ENCODE peak calls at places on chromosomes 3 and 15, in four cellular contexts. G, W, F and N are unnamed samples.

GRCh38 chr3:126252373-126252772 is 72.0 kb upstream of the ALDH1L1 start:
- DNase-seq in G (no peak), W (no peak), F (no peak), N (no peak)

GRCh38 chr15:79592126-79592525 is 160.0 kb downstream of the MINAR1 start:
- DNase-seq in G (no peak), W (no peak), F (no peak), N (no peak)

GRCh38 chr3:146037697-146038096 is 123.3 kb downstream of the PLOD2 start:
- DNase-seq in G (no peak), W (no peak), F (peak), N (no peak)

GRCh38 chr15:44034334-44034733 is 160.7 kb downstream of the FRMD5 start:
- DNase-seq in G (no peak), W (no peak), F (peak), N (no peak)

GRCh38 chr15:96629501-96629900 is 299.0 kb downstream of the NR2F2 start:
- DNase-seq in G (no peak), W (no peak), F (no peak), N (peak)

GRCh38 chr3:139948898-139949297 is 13.9 kb downstream of the CLSTN2 start:
- DNase-seq in G (no peak), W (no peak), F (no peak), N (no peak)

GRCh38 chr15:88073386-88073681 is 183.2 kb downstream of the NTRK3 start:
- DNase-seq in G (no peak), W (no peak), F (no peak), N (no peak)

GRCh38 chr3:118909751-118910150 is 124.9 kb downstream of the IGSF11 start:
- DNase-seq in G (no peak), W (no peak), F (no peak), N (no peak)

GRCh38 chr3:197501496-197501878 is 54.3 kb downstream of the BDH1 start:
- DNase-seq in G (no peak), W (no peak), F (peak), N (no peak)

GRCh38 chr3:129514563-129514962 is 13.9 kb upstream of the RHO start:
- DNase-seq in G (no peak), W (no peak), F (no peak), N (no peak)

GRCh38 chr3:104069114-104069513 is 1297.6 kb upstream of the ALCAM start:
- DNase-seq in G (no peak), W (no peak), F (no peak), N (no peak)

GRCh38 chr15:42021593-42021992 is 751 bp upstream of the PLA2G4E start:
- DNase-seq in G (no peak), W (no peak), F (no peak), N (no peak)

GRCh38 chr3:58999134-58999778 is 50.6 kb downstream of the CFAP20DC start:
- DNase-seq in G (no peak), W (no peak), F (peak), N (no peak)

GRCh38 chr3:80733522-80734176 is 965.9 kb upstream of the ROBO1 start:
- DNase-seq in G (no peak), W (no peak), F (peak), N (no peak)

GRCh38 chr3:187906416-187906815 is 161.1 kb upstream of the BCL6 start:
- DNase-seq in G (no peak), W (no peak), F (no peak), N (no peak)

GRCh38 chr3:52529376-52530333 is 4.0 kb downstream of the NT5DC2 start:
- DNase-seq in G (no peak), W (peak), F (peak), N (no peak)

GRCh38 chr3:37969601-37970100 is 20.9 kb upstream of the VILL start:
- DNase-seq in G (no peak), W (no peak), F (no peak), N (no peak)

GRCh38 chr15:70742928-70743327 is 20.4 kb downstream of the UACA start:
- DNase-seq in G (no peak), W (no peak), F (peak), N (no peak)
- H3K27ac ChIP-seq in G (peak), W (peak), F (peak), N (peak)

GRCh38 chr15:58258501-58259274 is 120.5 kb downstream of the AQP9 start:
- DNase-seq in G (no peak), W (no peak), F (no peak), N (no peak)
- H3K27ac ChIP-seq in G (no peak), W (no peak), F (no peak), N (no peak)

GRCh38 chr3:157147099-157147803 is 12.7 kb downstream of the CCNL1 start:
- DNase-seq in G (no peak), W (no peak), F (no peak), N (no peak)

GRCh38 chr3:157151151-157151550 is 8.8 kb downstream of the CCNL1 start:
- DNase-seq in G (no peak), W (no peak), F (no peak), N (no peak)

GRCh38 chr3:157151627-157152026 is 8.3 kb downstream of the CCNL1 start:
- DNase-seq in G (no peak), W (no peak), F (no peak), N (no peak)

GRCh38 chr3:157148123-157148889 is 11.6 kb downstream of the CCNL1 start:
- DNase-seq in G (no peak), W (no peak), F (no peak), N (no peak)

GRCh38 chr3:157149136-157149696 is 10.7 kb downstream of the CCNL1 start:
- DNase-seq in G (no peak), W (no peak), F (no peak), N (no peak)
- H3K27ac ChIP-seq in G (no peak), W (no peak), F (no peak), N (no peak)

GRCh38 chr3:117146571-117146970 is 437.0 kb downstream of the TUSC7 start:
- DNase-seq in G (no peak), W (no peak), F (no peak), N (no peak)

GRCh38 chr3:117145677-117146076 is 436.1 kb downstream of the TUSC7 start:
- DNase-seq in G (no peak), W (no peak), F (no peak), N (no peak)

GRCh38 chr3:117149577-117149976 is 440.0 kb downstream of the TUSC7 start:
- DNase-seq in G (no peak), W (no peak), F (no peak), N (no peak)

GRCh38 chr3:117144832-117145231 is 435.3 kb downstream of the TUSC7 start:
- DNase-seq in G (no peak), W (no peak), F (peak), N (no peak)

DNA sequence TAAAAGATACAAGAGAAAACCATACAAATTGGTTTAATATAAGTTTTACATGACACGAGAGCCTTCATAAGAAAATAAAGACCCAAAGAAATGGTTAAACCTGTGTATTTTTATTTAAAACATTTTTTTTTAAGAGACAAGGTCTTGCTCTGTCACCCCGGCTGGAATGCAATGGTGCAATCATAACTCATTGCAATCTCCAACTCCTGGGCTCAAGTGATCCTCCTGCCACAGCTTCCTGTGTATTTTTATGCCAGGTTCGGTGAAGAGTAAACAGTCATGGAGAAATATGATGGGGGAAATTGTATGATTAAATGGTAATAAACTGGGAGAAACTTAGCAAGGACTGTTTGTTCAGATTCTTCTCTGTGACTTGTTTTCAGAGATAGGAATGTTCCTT is 441.0 kb downstream of the TUSC7 start:
- DNase-seq in G (no peak), W (no peak), F (no peak), N (no peak)
- H3K27ac ChIP-seq in G (no peak), W (no peak), F (no peak), N (no peak)

GRCh38 chr3:49500408-49501257 is 30.6 kb downstream of the DAG1 start:
- DNase-seq in G (peak), W (peak), F (peak), N (peak)

GRCh38 chr3:49498655-49499054 is 28.6 kb downstream of the DAG1 start:
- DNase-seq in G (no peak), W (no peak), F (no peak), N (no peak)

GRCh38 chr3:49501258-49501609 is 31.2 kb downstream of the DAG1 start:
- DNase-seq in G (no peak), W (no peak), F (no peak), N (no peak)

GRCh38 chr3:49498239-49498638 is 28.2 kb downstream of the DAG1 start:
- DNase-seq in G (no peak), W (no peak), F (no peak), N (no peak)

DNA sequence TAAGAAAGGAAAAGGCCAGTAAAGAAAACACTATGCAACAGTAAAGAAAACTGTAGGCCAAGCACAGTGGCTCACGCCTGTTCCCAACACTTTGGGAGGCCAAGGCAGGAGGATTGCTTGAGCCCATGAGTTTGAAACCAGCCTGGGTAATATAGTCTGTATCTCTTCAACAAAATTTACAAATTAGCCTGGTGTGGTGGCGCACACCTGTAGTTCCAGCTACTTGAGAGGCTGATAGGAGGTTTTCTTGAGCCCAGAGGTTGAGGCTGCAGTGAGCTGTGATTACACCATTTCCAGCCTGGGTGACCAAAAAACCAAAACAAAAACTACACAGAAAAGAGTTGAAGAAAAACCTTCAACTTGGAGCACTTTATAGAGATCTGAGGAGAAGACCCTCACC is 31.8 kb downstream of the DAG1 start:
- DNase-seq in G (no peak), W (no peak), F (no peak), N (no peak)
- H3K27ac ChIP-seq in G (no peak), W (peak), F (no peak), N (no peak)

DNA sequence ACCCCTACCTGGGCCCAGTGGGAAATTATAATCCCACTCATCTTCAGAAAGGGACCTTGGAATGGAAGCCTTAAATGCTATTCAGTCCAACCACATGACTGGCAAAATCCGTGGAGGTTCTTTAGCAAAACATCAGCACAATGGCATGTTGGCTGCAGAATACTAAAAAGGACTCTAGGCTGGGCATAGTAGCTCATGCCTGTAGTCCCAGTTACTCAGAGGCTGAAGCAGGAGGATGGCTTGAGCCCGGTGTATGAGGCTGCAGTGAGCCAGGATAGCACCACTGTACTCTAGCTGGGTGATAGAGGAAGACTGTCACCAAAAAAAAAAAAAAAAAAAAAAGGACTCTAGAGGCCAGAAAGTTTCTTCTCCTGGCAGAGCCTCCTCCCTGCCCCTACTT is 60.6 kb upstream of the RYK start:
- DNase-seq in G (no peak), W (no peak), F (no peak), N (no peak)
- H3K27ac ChIP-seq in G (peak), W (peak), F (no peak), N (peak)

GRCh38 chr3:8650583-8651416 is 6.2 kb upstream of the SSUH2 start:
- DNase-seq in G (no peak), W (no peak), F (peak), N (peak)
- H3K27ac ChIP-seq in G (no peak), W (no peak), F (no peak), N (no peak)

DNA sequence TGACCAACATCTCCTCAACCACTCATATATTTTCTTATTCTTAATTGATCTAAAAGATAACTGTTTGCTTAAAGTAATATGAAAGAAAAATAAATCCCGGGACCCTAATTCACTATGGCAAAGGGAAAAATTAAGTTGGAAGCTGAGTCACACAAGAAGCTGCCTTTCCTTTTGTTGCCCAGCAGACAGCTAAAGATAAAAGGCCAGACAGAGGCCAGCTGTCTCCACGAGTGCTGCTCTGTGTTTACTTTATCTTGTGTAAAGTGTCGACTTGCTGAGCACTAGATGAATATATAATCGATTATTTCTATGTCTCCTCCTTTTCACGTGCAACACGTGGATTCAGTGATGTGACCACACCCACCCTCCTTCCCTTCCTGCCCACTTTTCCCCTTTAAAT is 52.8 kb upstream of the NSMCE3 start:
- DNase-seq in G (no peak), W (no peak), F (peak), N (no peak)
- H3K27ac ChIP-seq in G (no peak), W (no peak), F (no peak), N (no peak)

GRCh38 chr3:185406127-185406620 is 43.2 kb downstream of the MAP3K13 start:
- DNase-seq in G (no peak), W (no peak), F (no peak), N (no peak)

GRCh38 chr3:185416513-185416912 is 53.6 kb downstream of the MAP3K13 start:
- DNase-seq in G (no peak), W (no peak), F (no peak), N (no peak)

GRCh38 chr3:185405664-185406063 is 42.7 kb downstream of the MAP3K13 start:
- DNase-seq in G (no peak), W (no peak), F (no peak), N (no peak)

GRCh38 chr3:185409957-185410356 is 47.0 kb downstream of the MAP3K13 start:
- DNase-seq in G (no peak), W (no peak), F (no peak), N (no peak)

DNA sequence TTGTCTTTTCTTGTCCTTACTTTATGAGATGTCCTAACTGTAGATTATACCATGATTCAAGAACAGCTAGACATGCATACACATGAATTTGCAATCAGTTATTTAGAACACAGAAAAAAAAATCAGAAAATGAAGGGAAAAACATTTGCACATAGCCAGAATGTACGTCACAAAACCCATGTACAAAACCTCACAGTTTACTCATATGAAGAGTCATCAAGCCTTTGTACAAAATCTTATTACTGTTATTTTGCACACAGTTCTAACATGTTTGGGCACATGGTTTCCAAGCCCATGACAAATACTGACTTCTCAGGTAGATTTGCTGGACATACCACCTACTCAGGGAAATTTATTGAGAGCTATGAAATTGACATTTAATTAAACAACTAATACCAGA is 48.2 kb downstream of the MAP3K13 start:
- DNase-seq in G (no peak), W (no peak), F (no peak), N (no peak)
- H3K27ac ChIP-seq in G (no peak), W (no peak), F (no peak), N (no peak)